ENCODE peak calls at places on chromosomes 3 and 15, in nine cellular contexts. One of them, this sample, is unnamed. For H3K27me3, the result is how much of the 10 kb centered on the place peaks cover.

GRCh38 chr15:90342655-90343054 is 9.4 kb upstream of the ZNF774 start:
- DNase-seq in effector memory CD4-positive, alpha-beta T cell: no peak
- DNase-seq in neural progenitor cell: no peak
- DNase-seq in MM.1S: no peak
- DNase-seq in colonic mucosa: no peak
- DNase-seq in brain microvascular endothelial cell: no peak
- DNase-seq in CD4-positive, alpha-beta T cell: no peak
- DNase-seq in cardiac muscle cell: peak
- DNase-seq in left lung: no peak
- DNase-seq in this sample: no peak

GRCh38 chr3:126737527-126737926 is 33.5 kb downstream of the CHCHD6 start:
- DNase-seq in effector memory CD4-positive, alpha-beta T cell: no peak
- DNase-seq in neural progenitor cell: no peak
- DNase-seq in MM.1S: no peak
- DNase-seq in colonic mucosa: no peak
- DNase-seq in brain microvascular endothelial cell: no peak
- DNase-seq in CD4-positive, alpha-beta T cell: no peak
- DNase-seq in cardiac muscle cell: no peak
- DNase-seq in left lung: no peak
- DNase-seq in this sample: no peak

GRCh38 chr3:40116478-40117162 is 192.9 kb upstream of the EIF1B start:
- DNase-seq in effector memory CD4-positive, alpha-beta T cell: no peak
- DNase-seq in neural progenitor cell: no peak
- DNase-seq in MM.1S: no peak
- DNase-seq in colonic mucosa: no peak
- DNase-seq in brain microvascular endothelial cell: peak
- DNase-seq in CD4-positive, alpha-beta T cell: no peak
- DNase-seq in cardiac muscle cell: peak
- DNase-seq in left lung: no peak
- DNase-seq in this sample: no peak

GRCh38 chr3:67986703-67987102 is 332.3 kb upstream of the SUCLG2 start:
- DNase-seq in effector memory CD4-positive, alpha-beta T cell: no peak
- DNase-seq in neural progenitor cell: no peak
- DNase-seq in MM.1S: peak
- DNase-seq in colonic mucosa: no peak
- DNase-seq in brain microvascular endothelial cell: no peak
- DNase-seq in CD4-positive, alpha-beta T cell: no peak
- DNase-seq in cardiac muscle cell: no peak
- DNase-seq in left lung: no peak
- DNase-seq in this sample: no peak

GRCh38 chr3:87158823-87159222 is 68.3 kb upstream of the CHMP2B start:
- DNase-seq in effector memory CD4-positive, alpha-beta T cell: no peak
- DNase-seq in neural progenitor cell: no peak
- DNase-seq in MM.1S: no peak
- DNase-seq in colonic mucosa: no peak
- DNase-seq in brain microvascular endothelial cell: no peak
- DNase-seq in CD4-positive, alpha-beta T cell: no peak
- DNase-seq in cardiac muscle cell: no peak
- DNase-seq in left lung: no peak
- DNase-seq in this sample: no peak

GRCh38 chr3:169454823-169455222 is 208.7 kb downstream of the MECOM start:
- DNase-seq in effector memory CD4-positive, alpha-beta T cell: no peak
- DNase-seq in neural progenitor cell: no peak
- DNase-seq in MM.1S: no peak
- DNase-seq in colonic mucosa: no peak
- DNase-seq in brain microvascular endothelial cell: peak
- DNase-seq in CD4-positive, alpha-beta T cell: no peak
- DNase-seq in cardiac muscle cell: peak
- DNase-seq in left lung: no peak
- DNase-seq in this sample: no peak

GRCh38 chr3:32004111-32004790 is 22.7 kb downstream of the ZNF860 start:
- DNase-seq in effector memory CD4-positive, alpha-beta T cell: no peak
- DNase-seq in neural progenitor cell: no peak
- DNase-seq in MM.1S: no peak
- DNase-seq in colonic mucosa: no peak
- DNase-seq in brain microvascular endothelial cell: no peak
- DNase-seq in CD4-positive, alpha-beta T cell: no peak
- DNase-seq in cardiac muscle cell: no peak
- DNase-seq in left lung: no peak
- DNase-seq in this sample: peak

GRCh38 chr3:98823791-98824190 is 60.7 kb downstream of the ST3GAL6 start:
- DNase-seq in effector memory CD4-positive, alpha-beta T cell: no peak
- DNase-seq in neural progenitor cell: no peak
- DNase-seq in MM.1S: no peak
- DNase-seq in colonic mucosa: no peak
- DNase-seq in brain microvascular endothelial cell: peak
- DNase-seq in CD4-positive, alpha-beta T cell: no peak
- DNase-seq in cardiac muscle cell: no peak
- DNase-seq in left lung: no peak
- DNase-seq in this sample: no peak

GRCh38 chr15:91258436-91258779 is 158.4 kb downstream of the SV2B start:
- DNase-seq in effector memory CD4-positive, alpha-beta T cell: no peak
- DNase-seq in neural progenitor cell: no peak
- DNase-seq in MM.1S: no peak
- DNase-seq in colonic mucosa: no peak
- DNase-seq in brain microvascular endothelial cell: no peak
- DNase-seq in CD4-positive, alpha-beta T cell: no peak
- DNase-seq in cardiac muscle cell: no peak
- DNase-seq in left lung: no peak
- DNase-seq in this sample: no peak

GRCh38 chr3:53705774-53706173 is 140.4 kb downstream of the CHDH start:
- DNase-seq in effector memory CD4-positive, alpha-beta T cell: no peak
- DNase-seq in neural progenitor cell: no peak
- DNase-seq in MM.1S: no peak
- DNase-seq in colonic mucosa: no peak
- DNase-seq in brain microvascular endothelial cell: no peak
- DNase-seq in CD4-positive, alpha-beta T cell: no peak
- DNase-seq in cardiac muscle cell: no peak
- DNase-seq in left lung: no peak
- DNase-seq in this sample: no peak

GRCh38 chr3:10949197-10949596 is 43.4 kb upstream of the SLC6A1 start:
- DNase-seq in effector memory CD4-positive, alpha-beta T cell: no peak
- DNase-seq in neural progenitor cell: no peak
- DNase-seq in MM.1S: no peak
- DNase-seq in colonic mucosa: no peak
- DNase-seq in brain microvascular endothelial cell: no peak
- DNase-seq in CD4-positive, alpha-beta T cell: no peak
- DNase-seq in cardiac muscle cell: peak
- DNase-seq in left lung: no peak
- DNase-seq in this sample: no peak

GRCh38 chr15:90665288-90666134 is 51.6 kb upstream of the BLM start:
- DNase-seq in effector memory CD4-positive, alpha-beta T cell: no peak
- DNase-seq in neural progenitor cell: no peak
- DNase-seq in MM.1S: no peak
- DNase-seq in colonic mucosa: peak
- DNase-seq in brain microvascular endothelial cell: peak
- DNase-seq in CD4-positive, alpha-beta T cell: no peak
- DNase-seq in cardiac muscle cell: peak
- DNase-seq in left lung: peak
- DNase-seq in this sample: peak

GRCh38 chr3:129558772-129559564 is 16.0 kb downstream of the H1-8 start:
- DNase-seq in effector memory CD4-positive, alpha-beta T cell: no peak
- DNase-seq in neural progenitor cell: no peak
- DNase-seq in MM.1S: peak
- DNase-seq in colonic mucosa: no peak
- DNase-seq in brain microvascular endothelial cell: no peak
- DNase-seq in CD4-positive, alpha-beta T cell: no peak
- DNase-seq in cardiac muscle cell: peak
- DNase-seq in left lung: peak
- DNase-seq in this sample: peak

GRCh38 chr3:177195242-177195940 is 1.9 kb downstream of the TBL1XR1 start:
- DNase-seq in effector memory CD4-positive, alpha-beta T cell: no peak
- DNase-seq in neural progenitor cell: peak
- DNase-seq in MM.1S: peak
- DNase-seq in colonic mucosa: peak
- DNase-seq in brain microvascular endothelial cell: no peak
- DNase-seq in CD4-positive, alpha-beta T cell: no peak
- DNase-seq in cardiac muscle cell: peak
- DNase-seq in left lung: no peak
- DNase-seq in this sample: no peak

GRCh38 chr3:46209053-46209452 is 940 bp upstream of the CCR1 start:
- DNase-seq in effector memory CD4-positive, alpha-beta T cell: no peak
- DNase-seq in neural progenitor cell: no peak
- DNase-seq in MM.1S: peak
- DNase-seq in colonic mucosa: no peak
- DNase-seq in brain microvascular endothelial cell: no peak
- DNase-seq in CD4-positive, alpha-beta T cell: no peak
- DNase-seq in cardiac muscle cell: no peak
- DNase-seq in left lung: no peak
- DNase-seq in this sample: no peak

GRCh38 chr3:44887101-44887500 is 12.7 kb downstream of the TGM4 start:
- DNase-seq in effector memory CD4-positive, alpha-beta T cell: no peak
- DNase-seq in neural progenitor cell: no peak
- DNase-seq in MM.1S: no peak
- DNase-seq in colonic mucosa: no peak
- DNase-seq in brain microvascular endothelial cell: no peak
- DNase-seq in CD4-positive, alpha-beta T cell: no peak
- DNase-seq in cardiac muscle cell: no peak
- DNase-seq in left lung: no peak
- DNase-seq in this sample: no peak

GRCh38 chr3:44883213-44883955 is 9.0 kb downstream of the TGM4 start:
- DNase-seq in effector memory CD4-positive, alpha-beta T cell: no peak
- DNase-seq in neural progenitor cell: no peak
- DNase-seq in MM.1S: no peak
- DNase-seq in colonic mucosa: no peak
- DNase-seq in brain microvascular endothelial cell: no peak
- DNase-seq in CD4-positive, alpha-beta T cell: no peak
- DNase-seq in cardiac muscle cell: no peak
- DNase-seq in left lung: no peak
- DNase-seq in this sample: no peak

GRCh38 chr3:44885618-44886017 is 11.2 kb downstream of the TGM4 start:
- DNase-seq in effector memory CD4-positive, alpha-beta T cell: no peak
- DNase-seq in neural progenitor cell: no peak
- DNase-seq in MM.1S: no peak
- DNase-seq in colonic mucosa: no peak
- DNase-seq in brain microvascular endothelial cell: peak
- DNase-seq in CD4-positive, alpha-beta T cell: no peak
- DNase-seq in cardiac muscle cell: peak
- DNase-seq in left lung: no peak
- DNase-seq in this sample: no peak

GRCh38 chr3:44883999-44884431 is 9.6 kb downstream of the TGM4 start:
- DNase-seq in effector memory CD4-positive, alpha-beta T cell: no peak
- DNase-seq in neural progenitor cell: no peak
- DNase-seq in MM.1S: no peak
- DNase-seq in colonic mucosa: no peak
- DNase-seq in brain microvascular endothelial cell: peak
- DNase-seq in CD4-positive, alpha-beta T cell: no peak
- DNase-seq in cardiac muscle cell: peak
- DNase-seq in left lung: no peak
- DNase-seq in this sample: no peak

GRCh38 chr3:44886561-44886960 is 12.2 kb downstream of the TGM4 start:
- DNase-seq in effector memory CD4-positive, alpha-beta T cell: no peak
- DNase-seq in neural progenitor cell: no peak
- DNase-seq in MM.1S: no peak
- DNase-seq in colonic mucosa: no peak
- DNase-seq in brain microvascular endothelial cell: no peak
- DNase-seq in CD4-positive, alpha-beta T cell: no peak
- DNase-seq in cardiac muscle cell: no peak
- DNase-seq in left lung: no peak
- DNase-seq in this sample: no peak
- H3K27ac ChIP-seq in effector memory CD4-positive, alpha-beta T cell: no peak
- H3K27ac ChIP-seq in neural progenitor cell: no peak
- H3K27ac ChIP-seq in MM.1S: no peak
- H3K27ac ChIP-seq in colonic mucosa: no peak
- H3K27ac ChIP-seq in brain microvascular endothelial cell: no peak
- H3K27ac ChIP-seq in CD4-positive, alpha-beta T cell: no peak
- H3K27ac ChIP-seq in cardiac muscle cell: no peak
- H3K27ac ChIP-seq in left lung: no peak
- H3K27ac ChIP-seq in this sample: no peak

GRCh38 chr15:34793901-34794300 is 1.4 kb downstream of the ACTC1 start:
- DNase-seq in effector memory CD4-positive, alpha-beta T cell: no peak
- DNase-seq in neural progenitor cell: no peak
- DNase-seq in MM.1S: no peak
- DNase-seq in colonic mucosa: no peak
- DNase-seq in brain microvascular endothelial cell: no peak
- DNase-seq in CD4-positive, alpha-beta T cell: no peak
- DNase-seq in cardiac muscle cell: no peak
- DNase-seq in left lung: no peak
- DNase-seq in this sample: no peak

GRCh38 chr15:34789326-34789725 is 6.0 kb downstream of the ACTC1 start:
- DNase-seq in effector memory CD4-positive, alpha-beta T cell: no peak
- DNase-seq in neural progenitor cell: no peak
- DNase-seq in MM.1S: no peak
- DNase-seq in colonic mucosa: no peak
- DNase-seq in brain microvascular endothelial cell: no peak
- DNase-seq in CD4-positive, alpha-beta T cell: no peak
- DNase-seq in cardiac muscle cell: no peak
- DNase-seq in left lung: no peak
- DNase-seq in this sample: no peak

GRCh38 chr15:34793071-34793470 is 2.3 kb downstream of the ACTC1 start:
- DNase-seq in effector memory CD4-positive, alpha-beta T cell: no peak
- DNase-seq in neural progenitor cell: no peak
- DNase-seq in MM.1S: no peak
- DNase-seq in colonic mucosa: no peak
- DNase-seq in brain microvascular endothelial cell: no peak
- DNase-seq in CD4-positive, alpha-beta T cell: no peak
- DNase-seq in cardiac muscle cell: no peak
- DNase-seq in left lung: no peak
- DNase-seq in this sample: no peak

GRCh38 chr15:34791701-34792100 is 3.6 kb downstream of the ACTC1 start:
- DNase-seq in effector memory CD4-positive, alpha-beta T cell: no peak
- DNase-seq in neural progenitor cell: no peak
- DNase-seq in MM.1S: no peak
- DNase-seq in colonic mucosa: no peak
- DNase-seq in brain microvascular endothelial cell: no peak
- DNase-seq in CD4-positive, alpha-beta T cell: no peak
- DNase-seq in cardiac muscle cell: no peak
- DNase-seq in left lung: no peak
- DNase-seq in this sample: no peak

GRCh38 chr15:34790121-34790520 is 5.2 kb downstream of the ACTC1 start:
- DNase-seq in effector memory CD4-positive, alpha-beta T cell: no peak
- DNase-seq in neural progenitor cell: no peak
- DNase-seq in MM.1S: no peak
- DNase-seq in colonic mucosa: no peak
- DNase-seq in brain microvascular endothelial cell: no peak
- DNase-seq in CD4-positive, alpha-beta T cell: no peak
- DNase-seq in cardiac muscle cell: no peak
- DNase-seq in left lung: no peak
- DNase-seq in this sample: no peak
- H3K27me3 ChIP-seq in effector memory CD4-positive, alpha-beta T cell: under half
- H3K27me3 ChIP-seq in neural progenitor cell: under half
- H3K27me3 ChIP-seq in MM.1S: under half
- H3K27me3 ChIP-seq in colonic mucosa: under half
- H3K27me3 ChIP-seq in brain microvascular endothelial cell: under half
- H3K27me3 ChIP-seq in CD4-positive, alpha-beta T cell: under half
- H3K27me3 ChIP-seq in cardiac muscle cell: under half
- H3K27me3 ChIP-seq in left lung: under half
- H3K27me3 ChIP-seq in this sample: under half

GRCh38 chr3:138458774-138459499 is 24.5 kb downstream of the ESYT3 start:
- DNase-seq in effector memory CD4-positive, alpha-beta T cell: no peak
- DNase-seq in neural progenitor cell: no peak
- DNase-seq in MM.1S: no peak
- DNase-seq in colonic mucosa: no peak
- DNase-seq in brain microvascular endothelial cell: no peak
- DNase-seq in CD4-positive, alpha-beta T cell: no peak
- DNase-seq in cardiac muscle cell: no peak
- DNase-seq in left lung: no peak
- DNase-seq in this sample: no peak
- H3K27ac ChIP-seq in effector memory CD4-positive, alpha-beta T cell: no peak
- H3K27ac ChIP-seq in neural progenitor cell: no peak
- H3K27ac ChIP-seq in MM.1S: no peak
- H3K27ac ChIP-seq in colonic mucosa: no peak
- H3K27ac ChIP-seq in brain microvascular endothelial cell: no peak
- H3K27ac ChIP-seq in CD4-positive, alpha-beta T cell: no peak
- H3K27ac ChIP-seq in cardiac muscle cell: no peak
- H3K27ac ChIP-seq in left lung: no peak
- H3K27ac ChIP-seq in this sample: peak

GRCh38 chr3:147409143-147410121 is at the start of gene ZIC1:
- DNase-seq in effector memory CD4-positive, alpha-beta T cell: no peak
- DNase-seq in neural progenitor cell: peak
- DNase-seq in MM.1S: no peak
- DNase-seq in colonic mucosa: no peak
- DNase-seq in brain microvascular endothelial cell: peak
- DNase-seq in CD4-positive, alpha-beta T cell: no peak
- DNase-seq in cardiac muscle cell: no peak
- DNase-seq in left lung: no peak
- DNase-seq in this sample: peak
- H3K27me3 ChIP-seq in effector memory CD4-positive, alpha-beta T cell: half or more
- H3K27me3 ChIP-seq in neural progenitor cell: half or more
- H3K27me3 ChIP-seq in MM.1S: under half
- H3K27me3 ChIP-seq in colonic mucosa: half or more
- H3K27me3 ChIP-seq in brain microvascular endothelial cell: under half
- H3K27me3 ChIP-seq in CD4-positive, alpha-beta T cell: half or more
- H3K27me3 ChIP-seq in cardiac muscle cell: half or more
- H3K27me3 ChIP-seq in left lung: half or more
- H3K27me3 ChIP-seq in this sample: under half

This sample was measured in WERI-Rb-1.